ENCODE peak calls at places on chromosomes 13 and 19, in five cellular contexts. One of them, this sample, is unnamed.

GRCh38 chr19:15871570-15871969 is 26.3 kb downstream of the CYP4F2 start:
- DNase-seq in substantia nigra: no peak
- DNase-seq in left colon: peak
- DNase-seq in stimulated activated CD8-positive, alpha-beta memory T cell treated with anti-CD3 and anti-CD28 coated beads, Interleukin-7, amount 100 ng/mL, for 1 hour: no peak
- DNase-seq in EL: no peak
- DNase-seq in this sample: no peak

GRCh38 chr19:18415177-18415867 is 3.9 kb upstream of the SSBP4 start:
- DNase-seq in EL: peak
- DNase-seq in stimulated activated CD8-positive, alpha-beta memory T cell treated with anti-CD3 and anti-CD28 coated beads, Interleukin-7, amount 100 ng/mL, for 1 hour: no peak
- DNase-seq in substantia nigra: no peak
- DNase-seq in left colon: peak
- DNase-seq in this sample: no peak

GRCh38 chr19:13050274-13050673 is 52.4 kb downstream of the LYL1 start:
- DNase-seq in stimulated activated CD8-positive, alpha-beta memory T cell treated with anti-CD3 and anti-CD28 coated beads, Interleukin-7, amount 100 ng/mL, for 1 hour: no peak
- DNase-seq in EL: no peak
- DNase-seq in left colon: no peak
- DNase-seq in substantia nigra: no peak
- DNase-seq in this sample: no peak

GRCh38 chr13:38013676-38014075 is 144.1 kb upstream of the TRPC4 start:
- DNase-seq in EL: no peak
- DNase-seq in substantia nigra: no peak
- DNase-seq in left colon: no peak
- DNase-seq in stimulated activated CD8-positive, alpha-beta memory T cell treated with anti-CD3 and anti-CD28 coated beads, Interleukin-7, amount 100 ng/mL, for 1 hour: no peak
- DNase-seq in this sample: no peak

GRCh38 chr19:35510626-35510964 is 2.9 kb downstream of the DMKN start:
- DNase-seq in left colon: no peak
- DNase-seq in EL: no peak
- DNase-seq in substantia nigra: no peak
- DNase-seq in stimulated activated CD8-positive, alpha-beta memory T cell treated with anti-CD3 and anti-CD28 coated beads, Interleukin-7, amount 100 ng/mL, for 1 hour: no peak
- DNase-seq in this sample: no peak

GRCh38 chr13:100620792-100621191 is 32.2 kb upstream of the GGACT start:
- DNase-seq in left colon: no peak
- DNase-seq in EL: no peak
- DNase-seq in stimulated activated CD8-positive, alpha-beta memory T cell treated with anti-CD3 and anti-CD28 coated beads, Interleukin-7, amount 100 ng/mL, for 1 hour: no peak
- DNase-seq in substantia nigra: no peak
- DNase-seq in this sample: no peak

GRCh38 chr19:9175326-9175725 is 3.5 kb upstream of the OR7D2 start:
- DNase-seq in stimulated activated CD8-positive, alpha-beta memory T cell treated with anti-CD3 and anti-CD28 coated beads, Interleukin-7, amount 100 ng/mL, for 1 hour: no peak
- DNase-seq in substantia nigra: no peak
- DNase-seq in left colon: no peak
- DNase-seq in EL: no peak
- DNase-seq in this sample: no peak

GRCh38 chr13:33150146-33150545 is 133.9 kb downstream of the KL start:
- DNase-seq in left colon: no peak
- DNase-seq in stimulated activated CD8-positive, alpha-beta memory T cell treated with anti-CD3 and anti-CD28 coated beads, Interleukin-7, amount 100 ng/mL, for 1 hour: no peak
- DNase-seq in substantia nigra: no peak
- DNase-seq in EL: peak
- DNase-seq in this sample: no peak

GRCh38 chr19:6276447-6276846 is 3.3 kb downstream of the MLLT1 start:
- DNase-seq in left colon: peak
- DNase-seq in stimulated activated CD8-positive, alpha-beta memory T cell treated with anti-CD3 and anti-CD28 coated beads, Interleukin-7, amount 100 ng/mL, for 1 hour: no peak
- DNase-seq in EL: peak
- DNase-seq in substantia nigra: no peak
- DNase-seq in this sample: no peak

GRCh38 chr19:53466726-53467125 is 807 bp upstream of the ZNF813 start:
- DNase-seq in EL: no peak
- DNase-seq in substantia nigra: no peak
- DNase-seq in left colon: no peak
- DNase-seq in stimulated activated CD8-positive, alpha-beta memory T cell treated with anti-CD3 and anti-CD28 coated beads, Interleukin-7, amount 100 ng/mL, for 1 hour: no peak
- DNase-seq in this sample: no peak

GRCh38 chr19:43763473-43763939 is 8.7 kb upstream of the SMG9 start:
- DNase-seq in substantia nigra: no peak
- DNase-seq in stimulated activated CD8-positive, alpha-beta memory T cell treated with anti-CD3 and anti-CD28 coated beads, Interleukin-7, amount 100 ng/mL, for 1 hour: no peak
- DNase-seq in left colon: no peak
- DNase-seq in EL: peak
- DNase-seq in this sample: no peak

GRCh38 chr19:1177322-1178114 is 3.5 kb upstream of the SBNO2 start:
- DNase-seq in stimulated activated CD8-positive, alpha-beta memory T cell treated with anti-CD3 and anti-CD28 coated beads, Interleukin-7, amount 100 ng/mL, for 1 hour: no peak
- DNase-seq in substantia nigra: no peak
- DNase-seq in left colon: no peak
- DNase-seq in EL: peak
- DNase-seq in this sample: no peak

This sample was measured in pancreas.